ENCODE peak calls at places on chromosome 14, in eight cellular contexts. U, P, F, Z, H, C, D and J are unnamed samples.

GRCh38 chr14:68943107-68943506 is 36.0 kb downstream of the ACTN1 start:
- DNase-seq in U (no peak), P (no peak), F (peak; percentile 55), Z (no peak), H (no peak), C (no peak), D (no peak), J (no peak)

GRCh38 chr14:74531467-74531866 is 37.9 kb downstream of the ISCA2 start:
- DNase-seq in U (peak; percentile 70), P (no peak), F (peak; percentile 75), Z (peak; percentile 56), H (peak; percentile 45), C (peak; percentile 20), D (no peak), J (peak; percentile 64)

GRCh38 chr14:23284654-23285529 is 1.0 kb downstream of the HOMEZ start:
- DNase-seq in U (no peak), P (peak; percentile 26), F (no peak), Z (peak; percentile 35), H (no peak), C (no peak), D (no peak), J (no peak)

GRCh38 chr14:29716150-29716549 is 211.5 kb downstream of the PRKD1 start:
- DNase-seq in U (no peak), P (no peak), F (no peak), Z (no peak), H (no peak), C (no peak), D (no peak), J (no peak)

GRCh38 chr14:71405676-71406075 is 498.4 kb downstream of the PCNX1 start:
- DNase-seq in U (no peak), P (no peak), F (no peak), Z (no peak), H (no peak), C (no peak), D (no peak), J (no peak)

GRCh38 chr14:52110441-52111086 is 41.7 kb upstream of the NID2 start:
- DNase-seq in U (no peak), P (no peak), F (no peak), Z (peak; percentile 56), H (no peak), C (no peak), D (no peak), J (peak; percentile 53)

GRCh38 chr14:85532981-85533820 is 3.3 kb downstream of the FLRT2 start:
- DNase-seq in U (peak; percentile 88), P (peak; percentile 51), F (peak; percentile 79), Z (peak; percentile 86), H (no peak), C (no peak), D (no peak), J (peak; percentile 75)

GRCh38 chr14:54728700-54729527 is 162.0 kb downstream of the SAMD4A start:
- DNase-seq in U (no peak), P (no peak), F (no peak), Z (peak; percentile 23), H (no peak), C (no peak), D (no peak), J (no peak)